ENCODE peak calls at places on chromosomes 4 and X, in four cellular contexts. I is H1, O is aorta, P is tibial artery. Q is an unnamed sample. For H3K36me3, the result is how much of the 10 kb centered on the place peaks cover.

GRCh38 chr4:118775405-118775804 is 60.5 kb downstream of the SEC24D start:
- DNase-seq in I (no peak), O (no peak), P (no peak), Q (no peak)

GRCh38 chr4:42282081-42282901 is 115.0 kb upstream of the SHISA3 start:
- DNase-seq in I (no peak), P (peak), O (no peak), Q (no peak)

GRCh38 chrX:77527233-77528001 is 80.2 kb downstream of the FGF16 start:
- DNase-seq in I (no peak), O (peak), P (no peak), Q (no peak)

GRCh38 chrX:30488092-30488491 is 89.5 kb downstream of the TASL start:
- DNase-seq in P (no peak), O (no peak), I (no peak), Q (no peak)

GRCh38 chr4:38600575-38600974 is 63.4 kb upstream of the KLF3 start:
- DNase-seq in P (no peak), O (no peak), I (no peak), Q (no peak)

GRCh38 chrX:5958523-5958922 is 270.1 kb downstream of the NLGN4X start:
- DNase-seq in I (no peak), P (no peak), O (no peak), Q (no peak)

GRCh38 chr4:57098415-57098814 is 11.8 kb downstream of the IGFBP7 start:
- DNase-seq in P (no peak), I (no peak), O (no peak), Q (no peak)

GRCh38 chrX:148659481-148659880 is 159.1 kb downstream of the AFF2 start:
- DNase-seq in P (no peak), I (no peak), O (no peak), Q (no peak)

GRCh38 chr4:74464291-74464690 is 19.4 kb downstream of the AREG start:
- DNase-seq in I (no peak), P (no peak), O (no peak), Q (no peak)

GRCh38 chr4:145435646-145436045 is 46.0 kb upstream of the SMAD1 start:
- DNase-seq in I (no peak), O (no peak), P (no peak), Q (no peak)

GRCh38 chr4:128810871-128811570 is 1.5 kb downstream of the JADE1 start:
- DNase-seq in P (peak), O (peak), I (peak), Q (peak)

DNA sequence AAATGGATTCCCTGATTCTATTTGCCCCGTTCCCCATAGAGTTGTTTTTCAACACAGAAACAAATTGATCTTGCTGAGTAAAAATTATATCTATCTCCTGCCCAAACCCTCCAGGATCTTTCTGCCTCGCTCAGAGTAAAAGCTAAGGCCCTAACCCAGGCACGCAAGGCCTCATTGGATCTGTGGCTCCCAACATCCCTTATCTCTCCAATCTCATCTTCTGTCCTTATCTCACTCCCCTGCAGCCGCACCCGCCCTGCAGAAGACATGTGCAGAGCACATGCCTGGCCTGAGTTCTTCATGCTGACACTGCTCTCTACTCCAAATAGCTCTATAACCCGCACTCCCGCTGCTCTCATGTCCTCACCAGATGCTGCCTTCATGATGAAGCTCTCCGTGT is 543.8 kb upstream of the ZFP42 start:
- DNase-seq in O (no peak), P (no peak), I (no peak), Q (no peak)
- H3K36me3 ChIP-seq in O (under half), P (under half), I (under half), Q (under half)

GRCh38 chr4:8370106-8370787 is 70.3 kb downstream of the ACOX3 start:
- DNase-seq in O (peak), I (no peak), P (no peak), Q (no peak)
- H3K36me3 ChIP-seq in O (under half), I (under half), P (under half), Q (under half)

GRCh38 chrX:47181301-47181700 is 12.3 kb upstream of the UBA1 start:
- DNase-seq in O (peak), I (no peak), P (no peak), Q (no peak)
- H3K36me3 ChIP-seq in O (under half), I (under half), P (half or more), Q (under half)

GRCh38 chr4:112651641-112652040 is 14.7 kb downstream of the LARP7 start:
- DNase-seq in P (no peak), O (no peak), I (no peak), Q (no peak)
- H3K36me3 ChIP-seq in P (half or more), O (under half), I (under half), Q (under half)

DNA sequence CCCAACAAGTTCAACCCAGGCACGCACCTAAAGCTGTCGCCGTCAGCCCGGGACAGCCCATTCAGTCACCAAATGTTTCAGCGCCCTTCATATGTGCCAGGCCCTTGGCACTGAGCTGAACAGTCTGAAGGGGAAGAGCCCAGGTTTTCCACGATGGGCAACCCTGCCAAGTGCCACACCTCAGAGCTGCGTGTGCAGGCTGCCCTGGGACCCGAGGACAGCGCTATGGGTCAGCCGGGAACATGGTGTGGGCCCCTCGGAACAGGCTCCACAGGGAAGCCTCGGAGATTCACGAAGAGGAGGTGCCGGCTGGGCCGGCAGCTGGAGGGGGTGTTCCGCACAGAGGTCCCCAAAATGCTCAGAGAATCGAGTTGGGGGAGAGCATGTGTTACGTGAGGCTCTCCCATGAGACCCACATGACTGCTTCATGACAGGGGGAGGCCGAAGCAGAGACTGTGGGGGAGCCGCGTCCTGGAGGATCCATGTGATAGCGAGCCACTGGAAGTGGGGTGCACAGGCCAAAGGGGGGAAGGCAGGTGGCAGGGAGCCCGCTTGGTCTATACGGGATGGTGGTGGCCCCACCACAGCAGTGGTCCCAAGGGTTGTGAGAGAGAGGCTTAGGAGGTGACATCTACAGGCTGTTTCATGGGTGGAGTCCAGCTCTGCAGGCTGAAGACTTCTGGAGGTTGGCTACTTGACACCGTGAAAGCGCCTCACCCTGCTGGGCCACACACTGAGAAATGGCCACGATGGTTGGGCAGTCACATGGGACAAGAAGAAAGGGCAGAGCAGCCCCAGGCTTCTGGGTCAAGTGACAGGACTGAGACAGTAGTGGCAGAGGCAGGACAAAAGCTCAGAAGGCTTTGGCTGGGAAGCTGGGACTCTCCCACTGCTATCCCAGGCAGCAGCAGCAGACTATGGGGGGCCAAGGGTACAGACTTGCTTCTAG is 14.2 kb downstream of the BCAP31 start:
- DNase-seq in I (no peak), O (no peak), P (no peak), Q (no peak)
- H3K36me3 ChIP-seq in I (under half), O (under half), P (under half), Q (half or more)

GRCh38 chr4:3530663-3531254 is 1.5 kb downstream of the LRPAP1 start:
- DNase-seq in O (peak), I (no peak), P (no peak), Q (peak)

GRCh38 chr4:3531306-3531886 is 826 bp downstream of the LRPAP1 start:
- DNase-seq in O (peak), I (no peak), P (no peak), Q (no peak)

GRCh38 chr4:3527914-3528876 is 4.0 kb downstream of the LRPAP1 start:
- DNase-seq in O (peak), I (no peak), P (no peak), Q (peak)

GRCh38 chr4:3530051-3530450 is 2.2 kb downstream of the LRPAP1 start:
- DNase-seq in I (no peak), P (no peak), O (peak), Q (no peak)

GRCh38 chr4:3529363-3529762 is 2.9 kb downstream of the LRPAP1 start:
- DNase-seq in I (no peak), O (peak), P (peak), Q (peak)
- H3K36me3 ChIP-seq in I (under half), O (under half), P (under half), Q (half or more)

GRCh38 chr4:184785813-184786212 is 40.0 kb downstream of the ACSL1 start:
- DNase-seq in P (no peak), I (no peak), O (no peak), Q (no peak)

GRCh38 chr4:184782731-184783472 is 42.9 kb downstream of the ACSL1 start:
- DNase-seq in P (no peak), I (no peak), O (no peak), Q (no peak)

GRCh38 chr4:184784628-184785257 is 41.0 kb downstream of the ACSL1 start:
- DNase-seq in O (no peak), I (no peak), P (no peak), Q (no peak)

GRCh38 chr4:184792334-184792733 is 33.4 kb downstream of the ACSL1 start:
- DNase-seq in I (no peak), P (no peak), O (no peak), Q (no peak)

GRCh38 chr4:184787766-184788503 is 37.8 kb downstream of the ACSL1 start:
- DNase-seq in I (no peak), O (no peak), P (no peak), Q (no peak)
- H3K36me3 ChIP-seq in I (under half), O (under half), P (under half), Q (under half)

GRCh38 chrX:19544693-19545305 is 29.5 kb upstream of the MAP3K15 start:
- DNase-seq in I (no peak), P (peak), O (no peak), Q (no peak)
- H3K36me3 ChIP-seq in I (under half), P (under half), O (under half), Q (under half)

GRCh38 chr4:10075953-10076391 is 40.6 kb downstream of the WDR1 start:
- DNase-seq in I (no peak), O (peak), P (peak), Q (peak)
- H3K36me3 ChIP-seq in I (half or more), O (under half), P (half or more), Q (half or more)